ENCODE peak calls at places on chromosomes 11 and 22, in four cellular contexts. Q is WTC11, B is K562, W is GM12878. R is an unnamed sample.

GRCh38 chr22:30325724-30326703 is 727 bp downstream of the TBC1D10A start:
- DNase-seq in Q (no peak), W (no peak), B (peak), R (no peak)

GRCh38 chr22:19766235-19766505 is 5.6 kb downstream of the TBX1 start:
- DNase-seq in Q (peak), B (no peak), W (no peak), R (no peak)

GRCh38 chr22:31923166-31923565 is 21.2 kb upstream of the YWHAH start:
- DNase-seq in Q (no peak), W (no peak), B (no peak), R (no peak)

GRCh38 chr11:10878408-10879214 is 20.8 kb upstream of the ZBED5 start:
- DNase-seq in B (peak), W (peak), Q (no peak), R (peak)

GRCh38 chr11:92048415-92048814 is 176.2 kb upstream of the FAT3 start:
- DNase-seq in B (no peak), W (no peak), Q (no peak), R (no peak)

GRCh38 chr22:33111491-33111890 is 53.3 kb upstream of the SYN3 start:
- DNase-seq in Q (no peak), B (no peak), W (no peak), R (no peak)

GRCh38 chr11:122696662-122697061 is 41.1 kb downstream of the UBASH3B start:
- DNase-seq in B (peak), Q (no peak), W (no peak), R (no peak)

GRCh38 chr22:50304528-50305392 is 2.7 kb downstream of the PLXNB2 start:
- DNase-seq in B (peak), Q (no peak), W (no peak), R (no peak)

GRCh38 chr11:43833657-43834073 is 47.0 kb upstream of the ALKBH3 start:
- DNase-seq in W (no peak), B (no peak), Q (no peak), R (peak)

DNA sequence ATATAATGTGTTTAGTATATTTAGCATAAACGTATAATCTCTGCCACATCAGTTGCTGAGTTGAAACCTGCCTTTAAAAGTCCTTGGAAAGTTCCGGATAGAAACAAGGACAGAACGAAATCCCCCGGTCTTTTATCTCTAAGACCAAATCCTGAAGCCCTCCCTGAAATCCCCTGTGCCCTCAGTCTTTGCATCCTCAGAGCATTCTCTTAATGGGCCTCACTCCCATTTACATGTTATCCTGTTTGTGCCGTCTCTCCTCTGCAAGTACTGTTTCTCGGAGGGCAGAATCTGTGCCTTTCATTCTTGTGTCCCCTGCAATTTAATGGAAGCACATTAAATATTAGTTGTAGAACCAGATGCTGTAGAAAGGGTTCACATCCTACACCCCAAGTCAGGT is 56.0 kb downstream of the ZNRF3 start:
- DNase-seq in W (no peak), B (no peak), Q (no peak), R (no peak)
- TF ChIP-seq CREM in W (no peak), B (no peak), Q (no peak), R (no peak)

GRCh38 chr11:2904153-2905052 is 18.8 kb upstream of the CDKN1C start:
- DNase-seq in W (no peak), B (no peak), Q (no peak), R (no peak)

GRCh38 chr11:2901196-2901796 is 15.7 kb upstream of the CDKN1C start:
- DNase-seq in W (no peak), B (no peak), Q (no peak), R (no peak)

GRCh38 chr11:2901854-2902783 is 16.5 kb upstream of the CDKN1C start:
- DNase-seq in W (peak), B (peak), Q (peak), R (peak)

GRCh38 chr11:2903672-2904011 is 18.1 kb upstream of the CDKN1C start:
- DNase-seq in W (no peak), B (no peak), Q (no peak), R (no peak)

DNA sequence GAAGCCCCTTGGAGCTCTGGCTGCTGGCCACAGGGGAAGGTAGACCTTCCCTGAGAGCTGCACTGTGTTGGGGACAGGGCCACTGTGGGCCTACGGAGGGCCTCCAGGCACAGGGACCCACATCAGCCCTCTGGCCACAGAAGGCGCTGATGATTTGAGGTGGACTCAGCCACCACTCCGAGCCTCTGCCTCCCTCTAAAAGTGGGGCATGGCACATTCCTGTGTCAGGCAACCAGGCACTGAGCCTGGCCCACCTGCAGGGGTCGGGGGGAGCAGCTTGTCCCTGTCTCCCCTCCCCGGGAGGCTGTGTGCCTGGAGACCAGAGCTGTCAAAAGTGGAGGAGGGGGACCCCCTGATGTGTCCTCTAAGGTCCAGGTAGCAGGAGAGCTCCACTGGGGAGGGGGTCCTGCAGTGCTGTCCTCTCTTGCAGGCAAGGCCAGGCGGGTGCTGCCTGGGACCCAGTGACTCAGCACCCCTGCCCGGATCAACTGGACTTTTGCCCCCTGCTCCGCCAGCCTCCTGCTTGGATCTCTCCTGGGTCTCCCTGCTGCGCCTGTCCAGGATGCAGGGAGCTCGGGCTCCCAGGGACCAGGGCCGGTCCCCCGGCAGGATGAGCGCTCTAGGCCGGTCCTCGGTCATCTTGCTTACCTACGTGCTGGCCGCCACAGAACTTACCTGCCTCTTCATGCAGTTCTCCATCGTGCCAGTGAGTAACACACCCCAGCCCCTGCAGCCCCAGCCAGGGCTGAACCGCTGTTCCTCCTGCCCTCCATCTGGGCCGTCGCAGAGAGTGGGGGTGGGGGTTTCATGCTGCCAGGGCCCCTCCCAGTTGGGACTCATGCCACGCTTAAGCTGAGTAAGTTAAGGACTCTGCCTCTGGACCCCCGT is 17.5 kb upstream of the CDKN1C start:
- DNase-seq in W (no peak), Q (no peak), B (no peak), R (peak)
- TF ChIP-seq CREM in W (no peak), Q (no peak), B (no peak), R (no peak)

DNA sequence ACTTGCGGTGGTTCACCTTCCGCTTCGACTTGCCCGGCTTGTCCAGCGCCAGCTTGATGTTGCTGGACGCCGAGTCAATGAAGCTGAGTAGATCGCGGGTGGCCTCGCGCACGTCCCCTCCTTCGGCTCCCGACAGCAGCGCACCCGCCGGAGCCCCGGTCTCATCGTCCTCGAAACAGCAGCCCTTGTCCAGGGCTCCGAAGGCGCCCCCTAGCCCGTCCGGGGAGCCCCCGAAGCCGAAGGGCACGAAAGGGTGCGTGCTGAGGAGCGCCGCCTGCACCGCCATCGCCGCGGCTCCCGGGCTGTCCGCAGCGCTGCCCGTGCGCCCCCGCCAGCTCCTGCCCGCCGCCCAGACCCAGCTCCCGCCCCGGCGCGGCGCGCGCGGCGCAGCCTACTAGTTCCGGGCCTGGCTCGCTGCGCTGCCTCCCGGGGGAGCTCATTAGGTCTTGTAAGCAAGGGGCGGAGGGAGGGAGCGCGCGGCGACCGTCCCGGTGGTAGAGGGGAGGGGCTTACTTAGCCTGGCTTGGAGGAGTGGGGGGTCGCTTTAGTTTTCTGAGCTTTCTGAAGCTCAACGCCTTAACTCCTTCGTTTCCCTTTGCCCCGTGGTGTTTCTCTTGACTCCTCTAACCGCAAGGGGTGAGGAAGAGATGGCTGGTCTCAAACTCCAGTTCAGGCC is at the start of gene FAM181B:
- DNase-seq in W (no peak), Q (peak), B (peak), R (no peak)
- TF ChIP-seq CREM in W (no peak), Q (no peak), B (no peak), R (no peak)

GRCh38 chr11:57157624-57158023 is 24.1 kb upstream of the LRRC55 start:
- DNase-seq in B (no peak), W (no peak), Q (no peak), R (no peak)
- TF ChIP-seq CREM in B (no peak), W (no peak), Q (no peak), R (no peak)

GRCh38 chr22:38872172-38872830 is at the start of gene CBX6:
- DNase-seq in Q (peak), W (peak), B (peak), R (peak)
- TF ChIP-seq CREM in Q (no peak), W (no peak), B (peak), R (no peak)

GRCh38 chr11:44957051-44957515 is 6.4 kb upstream of the TP53I11 start:
- DNase-seq in B (no peak), W (no peak), Q (peak), R (no peak)
- TF ChIP-seq CREM in B (no peak), W (no peak), Q (no peak), R (no peak)

R was measured in HepG2.